ENCODE peak calls at places on chromosomes 3 and 15, in nine cellular contexts. One of them, this sample, is unnamed.

GRCh38 chr15:59174846-59175831 is 31.5 kb upstream of the LDHAL6B start:
- DNase-seq in body of pancreas: peak
- DNase-seq in Caco-2: peak
- DNase-seq in pancreas: peak
- DNase-seq in BJ: no peak
- DNase-seq in OCI-LY7: peak
- DNase-seq in GM12865: peak
- DNase-seq in adipocyte: peak
- DNase-seq in fibroblast of pulmonary artery: peak
- DNase-seq in this sample: peak

GRCh38 chr3:43455233-43455632 is 166.6 kb downstream of the ANO10 start:
- DNase-seq in body of pancreas: peak
- DNase-seq in OCI-LY7: no peak
- DNase-seq in fibroblast of pulmonary artery: peak
- DNase-seq in BJ: peak
- DNase-seq in GM12865: no peak
- DNase-seq in pancreas: peak
- DNase-seq in Caco-2: no peak
- DNase-seq in adipocyte: no peak
- DNase-seq in this sample: no peak

GRCh38 chr3:24111711-24112110 is 166.6 kb downstream of the NR1D2 start:
- DNase-seq in OCI-LY7: no peak
- DNase-seq in body of pancreas: no peak
- DNase-seq in adipocyte: no peak
- DNase-seq in GM12865: no peak
- DNase-seq in Caco-2: no peak
- DNase-seq in pancreas: no peak
- DNase-seq in fibroblast of pulmonary artery: no peak
- DNase-seq in BJ: no peak
- DNase-seq in this sample: no peak

GRCh38 chr3:120552184-120553020 is 43.7 kb upstream of the NDUFB4 start:
- DNase-seq in OCI-LY7: no peak
- DNase-seq in pancreas: no peak
- DNase-seq in body of pancreas: no peak
- DNase-seq in GM12865: no peak
- DNase-seq in BJ: no peak
- DNase-seq in Caco-2: no peak
- DNase-seq in fibroblast of pulmonary artery: no peak
- DNase-seq in adipocyte: peak
- DNase-seq in this sample: no peak

GRCh38 chr3:167743799-167744198 is 8.3 kb downstream of the SERPINI1 start:
- DNase-seq in OCI-LY7: no peak
- DNase-seq in pancreas: no peak
- DNase-seq in fibroblast of pulmonary artery: no peak
- DNase-seq in GM12865: no peak
- DNase-seq in body of pancreas: no peak
- DNase-seq in BJ: no peak
- DNase-seq in Caco-2: no peak
- DNase-seq in adipocyte: no peak
- DNase-seq in this sample: no peak

GRCh38 chr3:66138336-66139234 is 82.2 kb upstream of the SLC25A26 start:
- DNase-seq in fibroblast of pulmonary artery: peak
- DNase-seq in GM12865: peak
- DNase-seq in body of pancreas: peak
- DNase-seq in pancreas: peak
- DNase-seq in adipocyte: peak
- DNase-seq in OCI-LY7: peak
- DNase-seq in BJ: no peak
- DNase-seq in Caco-2: peak
- DNase-seq in this sample: peak

GRCh38 chr3:42601898-42602581 is 1.6 kb downstream of the NKTR start:
- DNase-seq in fibroblast of pulmonary artery: no peak
- DNase-seq in OCI-LY7: peak
- DNase-seq in adipocyte: peak
- DNase-seq in GM12865: peak
- DNase-seq in body of pancreas: no peak
- DNase-seq in Caco-2: no peak
- DNase-seq in pancreas: no peak
- DNase-seq in BJ: no peak
- DNase-seq in this sample: no peak

GRCh38 chr15:68550498-68551295 is 28.1 kb upstream of the CORO2B start:
- DNase-seq in GM12865: peak
- DNase-seq in fibroblast of pulmonary artery: peak
- DNase-seq in pancreas: peak
- DNase-seq in body of pancreas: peak
- DNase-seq in BJ: no peak
- DNase-seq in Caco-2: peak
- DNase-seq in OCI-LY7: peak
- DNase-seq in adipocyte: peak
- DNase-seq in this sample: peak

GRCh38 chr3:144055604-144056003 is 84.0 kb downstream of the DIPK2A start:
- DNase-seq in fibroblast of pulmonary artery: peak
- DNase-seq in OCI-LY7: no peak
- DNase-seq in BJ: no peak
- DNase-seq in GM12865: no peak
- DNase-seq in adipocyte: peak
- DNase-seq in pancreas: no peak
- DNase-seq in body of pancreas: no peak
- DNase-seq in Caco-2: no peak
- DNase-seq in this sample: no peak

GRCh38 chr3:172595648-172596393 is 72.6 kb upstream of the TNFSF10 start:
- DNase-seq in OCI-LY7: peak
- DNase-seq in BJ: no peak
- DNase-seq in adipocyte: peak
- DNase-seq in body of pancreas: peak
- DNase-seq in Caco-2: peak
- DNase-seq in pancreas: peak
- DNase-seq in fibroblast of pulmonary artery: peak
- DNase-seq in GM12865: peak
- DNase-seq in this sample: no peak

GRCh38 chr3:47261301-47261700 is 21.3 kb downstream of the KIF9 start:
- DNase-seq in adipocyte: peak
- DNase-seq in GM12865: no peak
- DNase-seq in body of pancreas: no peak
- DNase-seq in Caco-2: no peak
- DNase-seq in pancreas: no peak
- DNase-seq in BJ: no peak
- DNase-seq in fibroblast of pulmonary artery: no peak
- DNase-seq in OCI-LY7: no peak
- DNase-seq in this sample: no peak

GRCh38 chr3:182818296-182818978 is 25.1 kb downstream of the ATP11B start:
- DNase-seq in pancreas: no peak
- DNase-seq in fibroblast of pulmonary artery: no peak
- DNase-seq in adipocyte: peak
- DNase-seq in Caco-2: no peak
- DNase-seq in BJ: no peak
- DNase-seq in body of pancreas: no peak
- DNase-seq in GM12865: no peak
- DNase-seq in OCI-LY7: no peak
- DNase-seq in this sample: no peak

GRCh38 chr15:35410775-35411174 is 135.2 kb downstream of the DPH6 start:
- DNase-seq in OCI-LY7: no peak
- DNase-seq in Caco-2: peak
- DNase-seq in body of pancreas: no peak
- DNase-seq in adipocyte: no peak
- DNase-seq in BJ: no peak
- DNase-seq in pancreas: no peak
- DNase-seq in fibroblast of pulmonary artery: no peak
- DNase-seq in GM12865: no peak
- DNase-seq in this sample: no peak

GRCh38 chr3:8776406-8776805 is 7.0 kb upstream of the OXTR start:
- DNase-seq in GM12865: no peak
- DNase-seq in fibroblast of pulmonary artery: peak
- DNase-seq in pancreas: no peak
- DNase-seq in OCI-LY7: no peak
- DNase-seq in BJ: peak
- DNase-seq in body of pancreas: no peak
- DNase-seq in adipocyte: peak
- DNase-seq in Caco-2: no peak
- DNase-seq in this sample: peak

GRCh38 chr15:66899555-66900350 is 165.6 kb upstream of the SMAD3 start:
- DNase-seq in GM12865: no peak
- DNase-seq in fibroblast of pulmonary artery: no peak
- DNase-seq in BJ: no peak
- DNase-seq in OCI-LY7: no peak
- DNase-seq in pancreas: no peak
- DNase-seq in body of pancreas: no peak
- DNase-seq in adipocyte: no peak
- DNase-seq in Caco-2: no peak
- DNase-seq in this sample: peak

GRCh38 chr3:29764603-29765254 is 483.9 kb downstream of the RBMS3 start:
- DNase-seq in body of pancreas: peak
- DNase-seq in pancreas: peak
- DNase-seq in BJ: no peak
- DNase-seq in Caco-2: peak
- DNase-seq in fibroblast of pulmonary artery: peak
- DNase-seq in GM12865: peak
- DNase-seq in OCI-LY7: no peak
- DNase-seq in adipocyte: peak
- DNase-seq in this sample: no peak

GRCh38 chr15:72285927-72286516 is 13.7 kb upstream of the PARP6 start:
- DNase-seq in GM12865: peak
- DNase-seq in pancreas: peak
- DNase-seq in fibroblast of pulmonary artery: peak
- DNase-seq in BJ: no peak
- DNase-seq in Caco-2: peak
- DNase-seq in body of pancreas: peak
- DNase-seq in OCI-LY7: peak
- DNase-seq in adipocyte: no peak
- DNase-seq in this sample: peak

GRCh38 chr3:33915796-33916589 is 117.6 kb downstream of the PDCD6IP start:
- DNase-seq in OCI-LY7: peak
- DNase-seq in Caco-2: no peak
- DNase-seq in GM12865: peak
- DNase-seq in body of pancreas: peak
- DNase-seq in pancreas: no peak
- DNase-seq in adipocyte: peak
- DNase-seq in BJ: no peak
- DNase-seq in fibroblast of pulmonary artery: peak
- DNase-seq in this sample: peak

GRCh38 chr15:80567721-80568157 is 127.4 kb upstream of the ABHD17C start:
- DNase-seq in BJ: peak
- DNase-seq in fibroblast of pulmonary artery: peak
- DNase-seq in adipocyte: peak
- DNase-seq in body of pancreas: peak
- DNase-seq in pancreas: peak
- DNase-seq in Caco-2: peak
- DNase-seq in OCI-LY7: peak
- DNase-seq in GM12865: peak
- DNase-seq in this sample: peak

GRCh38 chr15:57685719-57686118 is 20.8 kb upstream of the POLR2M start:
- DNase-seq in BJ: no peak
- DNase-seq in OCI-LY7: no peak
- DNase-seq in Caco-2: no peak
- DNase-seq in pancreas: no peak
- DNase-seq in fibroblast of pulmonary artery: no peak
- DNase-seq in GM12865: no peak
- DNase-seq in adipocyte: no peak
- DNase-seq in body of pancreas: no peak
- DNase-seq in this sample: no peak

GRCh38 chr3:39850707-39851014 is 41.3 kb downstream of the MYRIP start:
- DNase-seq in Caco-2: no peak
- DNase-seq in GM12865: no peak
- DNase-seq in fibroblast of pulmonary artery: no peak
- DNase-seq in OCI-LY7: no peak
- DNase-seq in BJ: no peak
- DNase-seq in body of pancreas: no peak
- DNase-seq in pancreas: no peak
- DNase-seq in adipocyte: no peak
- DNase-seq in this sample: no peak

GRCh38 chr3:187739561-187740445 is 5.5 kb downstream of the BCL6 start:
- DNase-seq in adipocyte: peak
- DNase-seq in body of pancreas: peak
- DNase-seq in GM12865: peak
- DNase-seq in BJ: peak
- DNase-seq in Caco-2: peak
- DNase-seq in OCI-LY7: peak
- DNase-seq in fibroblast of pulmonary artery: peak
- DNase-seq in pancreas: peak
- DNase-seq in this sample: peak

GRCh38 chr3:11845661-11846060 is 1.0 kb downstream of the TAMM41 start:
- DNase-seq in adipocyte: no peak
- DNase-seq in OCI-LY7: peak
- DNase-seq in body of pancreas: no peak
- DNase-seq in fibroblast of pulmonary artery: no peak
- DNase-seq in Caco-2: no peak
- DNase-seq in BJ: no peak
- DNase-seq in pancreas: no peak
- DNase-seq in GM12865: peak
- DNase-seq in this sample: no peak
- H3K4me3 ChIP-seq in adipocyte: peak
- H3K4me3 ChIP-seq in OCI-LY7: peak
- H3K4me3 ChIP-seq in body of pancreas: peak
- H3K4me3 ChIP-seq in fibroblast of pulmonary artery: peak
- H3K4me3 ChIP-seq in Caco-2: peak
- H3K4me3 ChIP-seq in BJ: peak
- H3K4me3 ChIP-seq in pancreas: peak
- H3K4me3 ChIP-seq in GM12865: peak
- H3K4me3 ChIP-seq in this sample: peak

DNA sequence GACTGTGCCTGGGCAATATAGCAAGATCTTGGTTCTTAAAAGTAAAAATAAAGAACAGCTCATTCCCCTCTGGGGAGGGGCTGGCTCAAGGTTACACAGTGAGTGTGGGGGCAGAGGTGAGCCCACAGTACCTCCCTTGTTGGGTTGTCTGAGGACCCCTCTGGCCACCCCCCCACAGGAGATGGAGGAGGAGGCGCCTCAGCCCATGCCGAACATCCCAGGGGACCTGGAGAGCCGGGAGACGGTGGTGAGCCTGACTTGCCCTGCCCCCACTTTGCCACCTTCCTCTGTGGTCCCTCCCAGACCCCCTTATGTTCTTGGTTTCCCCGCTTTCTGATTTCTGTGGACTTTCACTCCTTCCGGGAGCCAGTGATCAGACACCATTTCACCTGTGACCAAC is 28.7 kb downstream of the NGRN start:
- DNase-seq in adipocyte: no peak
- DNase-seq in GM12865: no peak
- DNase-seq in body of pancreas: no peak
- DNase-seq in pancreas: no peak
- DNase-seq in Caco-2: no peak
- DNase-seq in BJ: no peak
- DNase-seq in fibroblast of pulmonary artery: no peak
- DNase-seq in OCI-LY7: no peak
- DNase-seq in this sample: no peak
- H3K4me3 ChIP-seq in adipocyte: no peak
- H3K4me3 ChIP-seq in GM12865: no peak
- H3K4me3 ChIP-seq in body of pancreas: no peak
- H3K4me3 ChIP-seq in pancreas: peak
- H3K4me3 ChIP-seq in Caco-2: no peak
- H3K4me3 ChIP-seq in BJ: no peak
- H3K4me3 ChIP-seq in fibroblast of pulmonary artery: no peak
- H3K4me3 ChIP-seq in OCI-LY7: no peak
- H3K4me3 ChIP-seq in this sample: no peak

GRCh38 chr15:64845826-64846225 is 4.1 kb downstream of the PLEKHO2 start:
- DNase-seq in adipocyte: no peak
- DNase-seq in GM12865: peak
- DNase-seq in pancreas: no peak
- DNase-seq in BJ: no peak
- DNase-seq in OCI-LY7: no peak
- DNase-seq in fibroblast of pulmonary artery: no peak
- DNase-seq in body of pancreas: no peak
- DNase-seq in Caco-2: no peak
- DNase-seq in this sample: peak
- H3K4me3 ChIP-seq in adipocyte: peak
- H3K4me3 ChIP-seq in GM12865: peak
- H3K4me3 ChIP-seq in pancreas: no peak
- H3K4me3 ChIP-seq in BJ: no peak
- H3K4me3 ChIP-seq in OCI-LY7: no peak
- H3K4me3 ChIP-seq in fibroblast of pulmonary artery: peak
- H3K4me3 ChIP-seq in body of pancreas: no peak
- H3K4me3 ChIP-seq in Caco-2: no peak
- H3K4me3 ChIP-seq in this sample: no peak

GRCh38 chr15:101373580-101373979 is 78.5 kb upstream of the SNRPA1 start:
- DNase-seq in fibroblast of pulmonary artery: no peak
- DNase-seq in pancreas: no peak
- DNase-seq in BJ: no peak
- DNase-seq in body of pancreas: no peak
- DNase-seq in adipocyte: no peak
- DNase-seq in Caco-2: no peak
- DNase-seq in GM12865: no peak
- DNase-seq in OCI-LY7: no peak
- DNase-seq in this sample: no peak
- H3K4me3 ChIP-seq in fibroblast of pulmonary artery: no peak
- H3K4me3 ChIP-seq in pancreas: no peak
- H3K4me3 ChIP-seq in BJ: no peak
- H3K4me3 ChIP-seq in body of pancreas: no peak
- H3K4me3 ChIP-seq in adipocyte: no peak
- H3K4me3 ChIP-seq in Caco-2: no peak
- H3K4me3 ChIP-seq in GM12865: no peak
- H3K4me3 ChIP-seq in OCI-LY7: no peak
- H3K4me3 ChIP-seq in this sample: no peak

This sample was measured in endodermal cell.